ENCODE peak calls at places on chromosomes 4 and X, in nine cellular contexts. U, Z, H, Q, B, O, C, X and R are unnamed samples.
A peak's percentile ranks its signal among the peaks of the same experiment; 100 is the strongest.

GRCh38 chrX:107857815-107858214 is 32.1 kb downstream of the MID2 start:
- DNase-seq in Z (no peak), Q (no peak), X (no peak), C (no peak), B (no peak), U (no peak), H (no peak), O (no peak), R (no peak)

GRCh38 chr4:104591505-104591904 is 96.8 kb upstream of the CXXC4 start:
- DNase-seq in X (no peak), B (no peak), H (no peak), U (no peak), C (no peak), Q (no peak), Z (no peak), O (peak; percentile 51), R (no peak)

GRCh38 chr4:102574317-102574716 is 73.2 kb downstream of the NFKB1 start:
- DNase-seq in X (no peak), H (no peak), Z (no peak), O (no peak), C (no peak), B (no peak), U (no peak), Q (peak; percentile 63), R (peak; percentile 78)

GRCh38 chrX:133090410-133090809 is 6.5 kb downstream of the USP26 start:
- DNase-seq in O (no peak), U (no peak), Q (no peak), Z (no peak), B (no peak), C (no peak), X (no peak), H (no peak), R (no peak)

GRCh38 chrX:40262641-40263560 is 165.1 kb upstream of the BCOR start:
- DNase-seq in C (peak; percentile 43), X (peak; percentile 7), B (no peak), O (no peak), Z (no peak), H (no peak), U (peak; percentile 81), Q (peak; percentile 41), R (no peak)

GRCh38 chr4:4666693-4667642 is 125.1 kb upstream of the STX18 start:
- DNase-seq in C (no peak), X (no peak), H (no peak), B (no peak), U (peak; percentile 61), Q (no peak), Z (no peak), O (no peak), R (no peak)

GRCh38 chrX:87078231-87078630 is 439.4 kb upstream of the KLHL4 start:
- DNase-seq in O (no peak), U (no peak), Z (no peak), C (no peak), X (no peak), H (no peak), Q (no peak), B (no peak), R (no peak)

GRCh38 chrX:47380268-47380667 is 9.9 kb downstream of the ZNF157 start:
- DNase-seq in Z (no peak), C (peak; percentile 40), B (peak; percentile 14), H (no peak), X (no peak), O (peak; percentile 12), Q (no peak), U (no peak), R (no peak)

GRCh38 chr4:94332983-94333590 is 9.5 kb downstream of the HPGDS start:
- DNase-seq in B (no peak), H (no peak), X (no peak), O (no peak), C (no peak), Z (no peak), U (no peak), Q (no peak), R (no peak)

GRCh38 chr4:7635435-7635834 is 200.7 kb upstream of the PSAPL1 start:
- DNase-seq in Z (no peak), C (no peak), B (no peak), U (no peak), O (no peak), Q (no peak), H (no peak), X (no peak), R (peak; percentile 40)

GRCh38 chrX:134936542-134936941 is 54.2 kb upstream of the SMIM10 start:
- DNase-seq in X (no peak), C (no peak), O (no peak), U (no peak), Q (peak; percentile 77), Z (no peak), H (no peak), B (no peak), R (no peak)

GRCh38 chr4:37662306-37662705 is 23.9 kb downstream of the RELL1 start:
- DNase-seq in O (no peak), C (no peak), H (no peak), B (no peak), Z (no peak), X (no peak), U (no peak), Q (no peak), R (no peak)

GRCh38 chr4:139528377-139529005 is 27.5 kb downstream of the SETD7 start:
- DNase-seq in Q (peak; percentile 96), O (no peak), B (peak; percentile 55), C (peak; percentile 40), Z (peak; percentile 84), X (no peak), U (peak; percentile 61), H (no peak), R (peak; percentile 93)

GRCh38 chrX:52359614-52360232 is 9.1 kb upstream of the XAGE2 start:
- DNase-seq in X (no peak), Q (no peak), U (no peak), H (no peak), C (no peak), Z (no peak), O (no peak), B (no peak), R (no peak)

GRCh38 chr4:6942238-6942800 is 32.7 kb downstream of the TBC1D14 start:
- DNase-seq in O (no peak), H (peak; percentile 29), Q (peak; percentile 98), Z (no peak), C (peak; percentile 51), X (peak; percentile 32), U (peak; percentile 62), B (no peak), R (peak; percentile 94)

GRCh38 chr4:87354168-87355102 is 31.8 kb upstream of the HSD17B13 start:
- DNase-seq in C (peak; percentile 30), B (no peak), Q (peak; percentile 42), Z (no peak), U (no peak), H (no peak), X (no peak), O (peak; percentile 62), R (no peak)

GRCh38 chr4:76622717-76623116 is 187.7 kb downstream of the SHROOM3 start:
- DNase-seq in O (no peak), X (no peak), Z (no peak), C (no peak), H (no peak), Q (no peak), U (no peak), B (no peak), R (no peak)

GRCh38 chr4:96972920-96973319 is 1133.0 kb downstream of the PDHA2 start:
- DNase-seq in H (no peak), C (no peak), Q (no peak), O (no peak), X (no peak), B (no peak), U (no peak), Z (no peak), R (no peak)

GRCh38 chrX:9647475-9647874 is 118.2 kb downstream of the GPR143 start:
- DNase-seq in C (no peak), O (no peak), Z (no peak), U (peak; percentile 35), Q (no peak), B (no peak), X (no peak), H (no peak), R (no peak)

GRCh38 chrX:103628386-103629290 is at the start of gene TCEAL1:
- DNase-seq in U (peak; percentile 76), C (peak; percentile 67), X (no peak), O (peak; percentile 60), Q (peak; percentile 27), H (no peak), Z (peak; percentile 71), B (peak; percentile 62), R (peak; percentile 16)
- TF ChIP-seq POLR2A in U (peak; percentile 65), C (peak; percentile 62), X (no peak), O (peak; percentile 38), Q (no peak), H (no peak), Z (no peak), B (peak; percentile 38), R (no peak)

GRCh38 chrX:153845195-153845594 is 14.9 kb upstream of the PDZD4 start:
- DNase-seq in C (no peak), U (no peak), O (no peak), Z (no peak), H (no peak), X (no peak), Q (no peak), B (no peak), R (peak; percentile 21)
- H3K4me3 ChIP-seq in C (no peak overlapping the region), U (no peak overlapping the region), O (no peak overlapping the region), Z (no peak overlapping the region), H (no peak overlapping the region), X (no peak overlapping the region), Q (no peak overlapping the region), B (no peak overlapping the region), R (no peak overlapping the region)

GRCh38 chrX:44105228-44105913 is 132.2 kb upstream of the NDP start:
- DNase-seq in X (no peak), H (no peak), Q (no peak), C (no peak), U (no peak), O (no peak), B (no peak), Z (no peak), R (no peak)
- TF ChIP-seq CTCF in X (no peak), H (no peak), Q (no peak), C (no peak), U (no peak), O (no peak), B (no peak), Z (no peak), R (no peak)

DNA sequence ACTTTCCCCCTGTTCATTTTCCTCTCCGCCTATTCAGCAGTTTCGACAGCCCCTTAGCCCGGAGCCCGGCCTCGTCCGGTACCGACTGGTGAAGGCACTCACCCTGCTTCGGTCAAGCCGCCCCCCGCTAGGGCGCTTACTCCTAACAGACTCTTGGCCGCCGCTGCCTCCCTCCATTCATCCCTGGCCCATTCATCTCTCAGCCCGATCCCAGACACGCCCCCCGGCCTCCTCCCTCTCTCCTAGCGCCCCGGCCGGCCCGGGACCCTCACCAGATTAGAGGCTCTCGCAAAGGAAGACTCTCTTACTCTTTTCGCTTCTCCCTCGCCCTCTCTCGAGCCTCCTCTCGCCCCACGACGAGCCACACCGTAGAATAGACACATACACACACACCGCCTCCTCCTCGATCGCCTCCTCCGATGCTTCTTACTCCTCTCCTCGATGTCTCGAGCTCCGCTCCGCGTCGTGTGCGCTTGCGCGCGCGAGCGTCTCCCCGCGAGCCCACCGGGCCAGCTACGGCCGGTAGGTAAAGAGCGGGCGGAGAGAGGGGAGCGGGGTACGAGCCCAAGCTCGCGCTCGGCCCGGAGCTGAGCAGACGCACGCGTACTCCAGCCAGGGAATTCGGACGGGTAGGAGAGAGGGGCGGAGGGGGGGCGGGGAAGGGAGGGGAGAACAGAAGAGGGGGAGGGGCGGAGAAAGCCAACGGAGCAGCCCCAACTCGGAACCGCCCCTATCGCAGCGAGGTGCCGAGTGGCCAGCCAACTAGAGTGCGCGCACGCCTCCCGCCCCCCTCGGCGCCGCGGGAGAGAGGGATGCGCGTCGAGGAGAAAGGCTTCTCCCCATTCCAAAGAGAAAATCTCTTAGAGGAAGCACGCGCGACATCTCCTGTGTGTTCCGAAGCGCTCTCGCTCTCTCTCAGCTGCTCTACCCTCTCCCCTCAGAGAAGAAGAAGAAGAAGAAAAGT is at the start of gene WNK3:
- DNase-seq in Z (peak; percentile 81), O (peak; percentile 71), H (peak; percentile 35), X (no peak), U (peak; percentile 88), B (peak; percentile 30), Q (peak; percentile 57), C (peak; percentile 87), R (no peak)
- TF ChIP-seq POLR2A in Z (no peak), O (peak; percentile 42), H (no peak), X (no peak), U (peak; percentile 56), B (no peak), Q (no peak), C (no peak), R (no peak)